ENCODE peak calls at places on chromosomes 1 and 21, in six cellular contexts. V, X, W, Y, L and M are unnamed samples.

GRCh38 chr1:234276389-234276788 is 96.9 kb upstream of the COA6 start:
- DNase-seq in L (no peak), V (no peak), X (no peak), W (no peak), Y (no peak), M (no peak)

GRCh38 chr1:205518616-205519540 is 14.4 kb downstream of the CDK18 start:
- DNase-seq in V (peak; percentile 63), L (no peak), Y (no peak), W (no peak), X (no peak), M (no peak)

GRCh38 chr1:67372136-67372535 is 58.1 kb downstream of the SERBP1 start:
- DNase-seq in L (no peak), W (no peak), Y (peak; percentile 14), V (no peak), X (no peak), M (no peak)

GRCh38 chr1:203100163-203100867 is 14.5 kb upstream of the MYOG start:
- DNase-seq in W (no peak), X (no peak), V (no peak), L (no peak), Y (no peak), M (no peak)

GRCh38 chr1:233993651-233994050 is 89.2 kb downstream of the SLC35F3 start:
- DNase-seq in V (no peak), Y (no peak), X (no peak), W (no peak), L (no peak), M (no peak)

GRCh38 chr1:3530931-3531818 is 76.7 kb downstream of the ARHGEF16 start:
- DNase-seq in Y (peak; percentile 70), X (peak; percentile 65), V (no peak), W (peak; percentile 70), L (peak; percentile 67), M (no peak)

GRCh38 chr21:35637431-35637830 is 422.9 kb downstream of the SETD4 start:
- DNase-seq in Y (peak; percentile 56), L (no peak), W (no peak), X (no peak), V (no peak), M (no peak)

GRCh38 chr1:156750932-156751723 is at the start of gene HDGF:
- DNase-seq in L (no peak), W (peak; percentile 61), V (no peak), X (peak; percentile 58), Y (peak; percentile 53), M (peak; percentile 86)

GRCh38 chr1:114466334-114467014 is 44.5 kb downstream of the TRIM33 start:
- DNase-seq in W (no peak), X (no peak), Y (no peak), L (no peak), V (no peak), M (no peak)

GRCh38 chr1:21319447-21320407 is 29.5 kb upstream of the ECE1 start:
- DNase-seq in W (no peak), L (no peak), V (no peak), Y (no peak), X (no peak), M (no peak)

GRCh38 chr1:157407917-157408525 is 144.3 kb downstream of the FCRL5 start:
- DNase-seq in W (no peak), Y (no peak), X (no peak), V (no peak), L (no peak), M (no peak)

GRCh38 chr21:27154451-27155129 is 187.7 kb upstream of the ADAMTS5 start:
- DNase-seq in Y (peak; percentile 80), X (no peak), L (no peak), W (no peak), V (no peak), M (no peak)

GRCh38 chr21:45549670-45550463 is 7.6 kb upstream of the SLC19A1 start:
- DNase-seq in Y (no peak), W (no peak), L (no peak), V (no peak), X (no peak), M (peak; percentile 65)

GRCh38 chr1:160726114-160726497 is 12.9 kb upstream of the SLAMF7 start:
- DNase-seq in V (no peak), X (no peak), W (no peak), Y (peak; percentile 17), L (peak; percentile 23), M (no peak)

GRCh38 chr1:164519426-164519825 is 39.6 kb upstream of the PBX1 start:
- DNase-seq in V (no peak), Y (no peak), L (no peak), X (no peak), W (no peak), M (no peak)

GRCh38 chr1:1340791-1341548 is 8.2 kb downstream of the DVL1 start:
- DNase-seq in L (no peak), W (no peak), X (no peak), Y (no peak), V (no peak), M (no peak)

GRCh38 chr1:27348861-27349783 is 7.3 kb downstream of the SYTL1 start:
- DNase-seq in X (no peak), L (no peak), Y (peak; percentile 31), W (peak; percentile 32), V (no peak), M (no peak)

GRCh38 chr21:45954271-45954670 is 27.3 kb upstream of the COL6A1 start:
- DNase-seq in L (no peak), V (no peak), W (no peak), X (no peak), Y (peak; percentile 68), M (peak; percentile 49)

GRCh38 chr1:94727846-94728715 is 92.1 kb upstream of the SLC44A3 start:
- DNase-seq in Y (peak; percentile 80), V (no peak), L (peak; percentile 1), X (no peak), W (no peak), M (no peak)

GRCh38 chr1:89989791-89990190 is 5.1 kb upstream of the ZNF326 start:
- DNase-seq in Y (no peak), W (no peak), L (no peak), X (no peak), V (no peak), M (no peak)

GRCh38 chr1:15538750-15539149 is 12.1 kb downstream of the DNAJC16 start:
- DNase-seq in V (no peak), L (no peak), W (no peak), X (no peak), Y (no peak), M (no peak)

GRCh38 chr1:95057361-95057760 is 15.4 kb downstream of the ALG14 start:
- DNase-seq in X (no peak), Y (no peak), L (no peak), W (no peak), V (no peak), M (no peak)

GRCh38 chr1:157360021-157360390 is 192.3 kb downstream of the FCRL5 start:
- DNase-seq in W (no peak), V (no peak), Y (no peak), L (no peak), X (no peak), M (no peak)

GRCh38 chr1:48228156-48228555 is 5.6 kb downstream of the SLC5A9 start:
- DNase-seq in V (no peak), L (no peak), Y (peak; percentile 6), W (peak; percentile 44), X (no peak), M (no peak)

GRCh38 chr1:37875833-37876232 is 16.4 kb upstream of the MTF1 start:
- DNase-seq in W (no peak), X (no peak), L (no peak), V (no peak), Y (peak; percentile 16), M (no peak)

GRCh38 chr1:236128646-236129178 is 13.6 kb upstream of the GPR137B start:
- DNase-seq in X (no peak), Y (peak; percentile 23), W (no peak), V (no peak), L (no peak), M (no peak)

GRCh38 chr21:45210461-45210983 is 77.2 kb downstream of the POFUT2 start:
- DNase-seq in Y (no peak), L (no peak), W (no peak), X (no peak), V (no peak), M (no peak)